ENCODE peak calls at places on chromosome 20, in four cellular contexts. Y, U, A and I are unnamed samples.

GRCh38 chr20:23544133-23544532 is 24.2 kb downstream of the CST9L start:
- DNase-seq in Y (no peak), A (no peak), U (no peak), I (no peak)

GRCh38 chr20:21719592-21720214 is 14.2 kb downstream of the PAX1 start:
- DNase-seq in U (peak; percentile 74), A (peak; percentile 68), Y (peak; percentile 43), I (peak; percentile 30)

GRCh38 chr20:63955281-63955845 is 853 bp downstream of the UCKL1 start:
- DNase-seq in U (peak; percentile 32), A (peak; percentile 33), Y (peak; percentile 71), I (peak; percentile 33)

GRCh38 chr20:50003253-50003656 is 20.5 kb downstream of the SNAI1 start:
- DNase-seq in A (no peak), Y (no peak), U (no peak), I (no peak)

GRCh38 chr20:32168184-32168910 is 39.2 kb downstream of the PLAGL2 start:
- DNase-seq in U (peak; percentile 31), A (peak; percentile 49), Y (no peak), I (no peak)

GRCh38 chr20:10551732-10552724 is 116.9 kb downstream of the SLX4IP start:
- DNase-seq in U (peak; percentile 53), Y (no peak), A (no peak), I (no peak)

GRCh38 chr20:40606237-40606636 is 82.8 kb downstream of the MAFB start:
- DNase-seq in A (no peak), U (no peak), Y (no peak), I (no peak)

GRCh38 chr20:8721098-8721497 is 347.8 kb upstream of the PLCB4 start:
- DNase-seq in A (peak; percentile 71), Y (no peak), U (peak; percentile 40), I (peak; percentile 48)

GRCh38 chr20:33995053-33995816 is 1.5 kb downstream of the RALY start:
- DNase-seq in Y (no peak), A (no peak), U (no peak), I (no peak)

GRCh38 chr20:48949304-48950170 is 28.0 kb downstream of the ARFGEF2 start:
- DNase-seq in Y (peak; percentile 42), U (peak; percentile 37), A (peak; percentile 35), I (no peak)

GRCh38 chr20:46267108-46267820 is 41.0 kb downstream of the CDH22 start:
- DNase-seq in A (no peak), U (no peak), Y (no peak), I (no peak)

GRCh38 chr20:56718816-56719215 is 89.7 kb downstream of the TFAP2C start:
- DNase-seq in Y (no peak), U (no peak), A (no peak), I (no peak)
- TF ChIP-seq ELF4 in Y (no peak), U (no peak), A (no peak), I (peak; percentile 47)

GRCh38 chr20:38128691-38129090 is 36.4 kb downstream of the TGM2 start:
- DNase-seq in Y (no peak), U (no peak), A (no peak), I (no peak)
- TF ChIP-seq ELF4 in Y (no peak), U (no peak), A (no peak), I (no peak)

GRCh38 chr20:3209946-3210317 is 634 bp downstream of the ITPA start:
- DNase-seq in Y (no peak), U (no peak), A (no peak), I (no peak)
- TF ChIP-seq ELF4 in Y (no peak), U (no peak), A (no peak), I (no peak)

DNA sequence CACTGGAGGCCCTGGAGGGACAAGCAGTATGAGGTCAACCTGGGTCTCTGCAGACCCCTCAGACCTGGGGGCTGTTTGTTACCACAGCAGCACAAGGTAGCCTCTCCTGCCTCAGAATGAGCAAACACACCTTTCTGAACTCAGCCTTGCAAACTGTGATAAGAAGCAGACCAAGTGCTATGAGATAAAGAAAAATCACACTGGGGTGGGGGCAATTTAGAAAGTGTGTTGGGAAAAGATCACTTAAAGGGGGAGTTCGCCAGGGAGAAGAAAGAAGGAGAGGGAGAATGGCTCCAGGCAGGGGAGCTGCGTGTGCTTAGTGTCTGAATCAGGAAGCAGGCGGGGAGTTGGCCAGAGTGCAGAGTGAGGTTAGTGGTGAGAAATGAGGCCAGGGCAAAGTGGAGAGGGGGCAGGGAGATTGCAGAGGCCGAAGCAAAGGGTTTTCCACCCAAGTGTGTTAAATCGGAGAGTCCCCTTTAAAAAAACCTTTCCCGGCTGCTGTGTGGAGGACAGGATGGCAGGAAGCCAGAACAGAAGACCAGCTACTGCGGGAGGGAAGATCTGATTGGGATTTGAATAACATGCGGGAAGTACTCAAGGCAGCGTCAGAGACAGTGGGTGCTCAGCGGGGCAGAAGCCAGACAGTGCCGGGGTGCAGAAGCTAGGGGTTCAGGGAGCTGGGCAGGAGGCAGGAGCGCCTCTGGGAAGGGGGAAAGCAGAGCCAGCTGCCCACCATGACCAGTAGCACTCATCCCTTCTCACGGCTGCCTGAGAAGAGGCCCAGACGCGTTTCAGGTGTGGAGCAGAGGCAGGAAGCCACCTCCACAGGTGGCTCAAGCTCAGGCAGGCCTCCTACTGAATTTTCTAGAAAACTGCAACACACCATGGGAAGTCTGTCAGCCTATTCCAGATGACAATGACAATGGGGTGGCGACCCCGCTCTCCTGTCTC is 9.0 kb downstream of the ADA start:
- DNase-seq in U (peak; percentile 45), Y (peak; percentile 65), A (peak; percentile 69), I (peak; percentile 44)
- TF ChIP-seq ELF4 in U (no peak), Y (no peak), A (peak; percentile 15), I (no peak)

DNA sequence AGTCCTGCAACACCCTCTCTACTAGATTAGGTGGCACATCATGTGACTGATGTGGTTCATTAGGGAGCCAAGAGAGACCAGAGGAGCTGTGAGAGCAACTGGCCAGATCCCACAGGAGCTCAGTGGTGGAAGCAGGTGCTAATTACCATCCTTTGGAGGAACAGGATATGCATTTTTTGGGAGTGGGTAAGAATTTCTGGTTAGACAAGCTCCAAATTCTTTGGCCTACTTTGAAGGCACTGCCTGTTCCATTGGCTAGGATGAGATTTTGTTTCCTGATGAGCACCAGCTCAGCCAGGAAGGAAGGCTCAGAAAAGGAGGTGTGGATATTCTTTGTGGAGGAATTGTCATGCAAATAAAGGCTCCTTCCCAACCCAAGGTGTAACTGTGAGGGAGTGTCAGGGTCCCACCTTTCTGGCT is 130.3 kb upstream of the BMP2 start:
- DNase-seq in A (no peak), Y (no peak), U (no peak), I (no peak)
- TF ChIP-seq ELF4 in A (no peak), Y (no peak), U (no peak), I (no peak)

DNA sequence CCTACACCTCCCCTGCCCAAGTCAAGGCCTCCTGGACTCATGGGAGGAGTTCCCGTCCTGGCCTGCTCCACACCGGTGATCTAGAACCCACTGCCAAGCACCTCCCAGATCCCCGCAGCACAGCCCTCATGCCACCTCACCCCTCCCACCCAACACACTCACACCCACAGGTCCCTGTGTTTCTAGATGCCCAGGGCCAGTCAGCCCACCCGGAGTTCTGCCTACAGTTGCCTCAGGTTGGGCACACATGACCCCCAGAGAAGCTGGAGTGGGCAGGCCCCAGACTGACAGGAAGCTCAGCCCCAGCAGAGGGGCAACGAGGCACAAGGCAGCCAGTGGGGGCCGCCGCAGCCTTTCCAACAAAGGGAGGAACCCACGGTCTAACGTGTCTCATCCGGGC is 29.6 kb downstream of the RRBP1 start:
- DNase-seq in A (no peak), U (no peak), Y (no peak), I (no peak)
- TF ChIP-seq ELF4 in A (no peak), U (no peak), Y (no peak), I (no peak)

GRCh38 chr20:61731363-61732181 is 334.1 kb downstream of the TAF4 start:
- DNase-seq in A (no peak), U (no peak), Y (no peak), I (no peak)
- TF ChIP-seq ELF4 in A (no peak), U (no peak), Y (no peak), I (no peak)

GRCh38 chr20:62519826-62520225 is 44.0 kb upstream of the GATA5 start:
- DNase-seq in U (no peak), A (no peak), Y (no peak), I (no peak)

GRCh38 chr20:62522748-62523396 is 47.1 kb upstream of the GATA5 start:
- DNase-seq in Y (no peak), U (no peak), A (no peak), I (no peak)

GRCh38 chr20:62525014-62525413 is 49.2 kb upstream of the GATA5 start:
- DNase-seq in Y (no peak), A (no peak), U (no peak), I (no peak)

GRCh38 chr20:62524486-62524885 is 48.7 kb upstream of the GATA5 start:
- DNase-seq in Y (no peak), A (no peak), U (no peak), I (no peak)

DNA sequence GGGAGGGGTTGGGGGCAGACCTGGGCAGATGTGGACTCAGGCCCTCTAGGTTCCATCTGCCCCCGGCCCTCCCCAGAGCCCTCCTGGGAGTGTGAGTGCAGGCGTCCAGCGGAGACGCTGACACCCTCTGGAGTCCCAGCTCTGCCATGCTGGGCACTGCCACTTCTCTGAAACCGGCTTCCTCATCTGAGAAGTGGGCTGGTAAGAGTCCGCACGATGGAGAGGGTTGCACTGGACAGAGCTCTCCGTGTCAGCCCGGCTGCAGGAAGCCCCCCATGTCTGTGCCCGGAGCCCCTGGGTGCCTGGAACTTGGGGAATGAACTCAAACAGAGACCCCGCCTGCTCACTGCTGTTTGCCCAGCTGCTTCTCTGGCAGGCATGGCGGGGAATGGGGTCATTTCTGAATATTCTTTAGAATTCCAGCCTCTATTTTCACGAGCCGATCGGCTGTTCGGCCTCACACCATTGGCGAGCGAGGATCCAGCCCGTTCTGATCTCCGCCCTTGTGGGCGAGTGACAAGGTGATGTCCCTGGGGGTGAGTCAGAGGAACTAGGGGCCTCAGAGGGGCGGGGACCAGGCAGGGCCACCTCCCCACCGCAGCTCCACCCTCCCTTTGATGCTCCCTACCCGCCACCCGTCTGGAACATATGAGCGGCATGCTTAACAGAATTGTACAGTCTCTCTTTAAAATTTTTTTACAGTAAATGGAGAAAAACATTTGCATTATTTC is 47.8 kb upstream of the GATA5 start:
- DNase-seq in U (peak; percentile 52), A (peak; percentile 80), Y (peak; percentile 99), I (no peak)
- TF ChIP-seq ELF4 in U (no peak), A (no peak), Y (no peak), I (no peak)

GRCh38 chr20:58137236-58137635 is 91.2 kb downstream of the ANKRD60 start:
- DNase-seq in A (no peak), U (no peak), Y (no peak), I (no peak)

GRCh38 chr20:58140787-58141396 is 87.6 kb downstream of the ANKRD60 start:
- DNase-seq in U (no peak), A (no peak), Y (no peak), I (no peak)

GRCh38 chr20:58137651-58138265 is 90.7 kb downstream of the ANKRD60 start:
- DNase-seq in Y (no peak), A (no peak), U (no peak), I (no peak)

GRCh38 chr20:58139849-58140786 is 88.3 kb downstream of the ANKRD60 start:
- DNase-seq in Y (no peak), A (no peak), U (no peak), I (no peak)

GRCh38 chr20:58138395-58138794 is 90.1 kb downstream of the ANKRD60 start:
- DNase-seq in U (no peak), Y (no peak), A (no peak), I (no peak)
- TF ChIP-seq ELF4 in U (no peak), Y (no peak), A (no peak), I (no peak)